ENCODE peak calls at places on chromosomes 12 and 14, in ten cellular contexts. Q, K, H, I, G, T, R, Y, C and L are unnamed samples.

GRCh38 chr12:54051916-54052744 is 1.5 kb upstream of the HOXC4 start:
- DNase-seq in K (no peak), I (no peak), G (no peak), H (no peak), T (no peak), Y (no peak), C (no peak), R (no peak), Q (peak; percentile 59), L (no peak)

GRCh38 chr12:108858399-108859074 is 1.2 kb upstream of the SSH1 start:
- DNase-seq in K (peak; percentile 11), T (no peak), R (no peak), I (no peak), Y (no peak), G (no peak), C (no peak), Q (no peak), H (no peak), L (peak; percentile 66)

GRCh38 chr14:35682802-35683201 is 126.3 kb downstream of the RALGAPA1 start:
- DNase-seq in I (no peak), Y (no peak), G (no peak), R (peak; percentile 50), Q (no peak), T (no peak), H (no peak), C (no peak), K (no peak), L (no peak)

GRCh38 chr12:78119351-78119918 is 288.7 kb downstream of the NAV3 start:
- DNase-seq in K (no peak), Y (no peak), C (no peak), T (no peak), I (no peak), G (no peak), H (no peak), Q (peak; percentile 63), R (no peak), L (no peak)

GRCh38 chr12:76101739-76102385 is 17.4 kb upstream of the NAP1L1 start:
- DNase-seq in Y (no peak), G (no peak), I (no peak), Q (no peak), C (no peak), K (no peak), H (no peak), T (no peak), R (no peak), L (no peak)

GRCh38 chr12:108446766-108447165 is 68.3 kb upstream of the FICD start:
- DNase-seq in R (peak; percentile 71), H (peak; percentile 62), G (no peak), T (no peak), K (no peak), Y (no peak), C (no peak), Q (no peak), I (no peak), L (no peak)

GRCh38 chr12:84562331-84562730 is 350.3 kb downstream of the SLC6A15 start:
- DNase-seq in Q (no peak), H (no peak), K (no peak), G (no peak), I (no peak), C (no peak), R (no peak), T (no peak), Y (no peak), L (no peak)

GRCh38 chr12:23221066-23221465 is 596.1 kb downstream of the ETNK1 start:
- DNase-seq in Y (no peak), G (no peak), K (peak; percentile 17), R (no peak), Q (peak; percentile 8), C (no peak), T (no peak), H (no peak), I (no peak), L (no peak)

GRCh38 chr14:22849212-22849819 is 12.9 kb downstream of the MMP14 start:
- DNase-seq in Q (no peak), T (no peak), H (peak; percentile 79), I (no peak), R (peak; percentile 65), C (peak; percentile 37), K (no peak), Y (no peak), G (no peak), L (peak; percentile 81)

GRCh38 chr12:67646775-67647174 is 1.8 kb upstream of the DYRK2 start:
- DNase-seq in T (no peak), G (no peak), H (no peak), K (no peak), I (no peak), R (no peak), Y (no peak), C (no peak), Q (no peak), L (no peak)

GRCh38 chr12:11555743-11556625 is 93.5 kb upstream of the ETV6 start:
- DNase-seq in I (no peak), G (no peak), R (no peak), K (no peak), Q (no peak), T (no peak), Y (no peak), C (no peak), H (no peak), L (no peak)

GRCh38 chr14:36066636-36067035 is 109.9 kb downstream of the PTCSC3 start:
- DNase-seq in C (no peak), H (no peak), K (no peak), I (no peak), R (no peak), G (no peak), Q (peak; percentile 36), Y (no peak), T (no peak), L (no peak)

GRCh38 chr12:124848621-124849380 is 14.9 kb downstream of the SCARB1 start:
- DNase-seq in Q (no peak), H (no peak), C (no peak), G (no peak), I (no peak), K (no peak), T (no peak), R (no peak), Y (no peak), L (no peak)

GRCh38 chr12:62934799-62935674 is at the start of gene PPM1H:
- DNase-seq in K (peak; percentile 98), I (peak; percentile 83), Y (no peak), Q (peak; percentile 89), G (no peak), T (peak; percentile 68), H (peak; percentile 83), C (peak; percentile 29), R (peak; percentile 69), L (peak; percentile 76)